ENCODE peak calls at places on chromosomes 7 and 10, in four cellular contexts. B, Y, G and Q are unnamed samples.

GRCh38 chr7:2530076-2530967 is 10.7 kb downstream of the LFNG start:
- DNase-seq in B (no peak), Y (peak; percentile 66), G (no peak), Q (peak; percentile 67)

GRCh38 chr7:154436560-154436959 is 384.4 kb downstream of the DPP6 start:
- DNase-seq in Y (no peak), B (no peak), G (no peak), Q (no peak)

GRCh38 chr10:110340821-110341220 is 36.1 kb upstream of the SMNDC1 start:
- DNase-seq in G (no peak), Y (no peak), B (peak; percentile 59), Q (no peak)

GRCh38 chr10:33136781-33137180 is 178.8 kb upstream of the ITGB1 start:
- DNase-seq in Y (no peak), B (peak; percentile 78), G (no peak), Q (no peak)

GRCh38 chr10:22712959-22713852 is 1.2 kb downstream of the PIP4K2A start:
- DNase-seq in Y (peak; percentile 33), G (peak; percentile 31), B (peak; percentile 33), Q (peak; percentile 30)

GRCh38 chr7:17697128-17697881 is 243.0 kb downstream of the SNX13 start:
- DNase-seq in B (no peak), G (no peak), Y (no peak), Q (no peak)

GRCh38 chr7:55536619-55537457 is 35.5 kb downstream of the VOPP1 start:
- DNase-seq in Y (no peak), G (no peak), B (no peak), Q (no peak)

GRCh38 chr7:137109966-137110930 is 233.3 kb downstream of the PTN start:
- DNase-seq in B (peak; percentile 68), G (peak; percentile 26), Y (no peak), Q (no peak)

GRCh38 chr10:45675388-45675787 is 2.8 kb upstream of the ZFAND4 start:
- DNase-seq in B (no peak), G (no peak), Y (no peak), Q (no peak)

GRCh38 chr10:44278669-44279337 is 106.1 kb downstream of the CXCL12 start:
- DNase-seq in G (no peak), B (peak; percentile 45), Y (no peak), Q (no peak)

GRCh38 chr10:99658622-99659030 is 683 bp upstream of the ENTPD7 start:
- DNase-seq in Y (peak; percentile 36), B (peak; percentile 55), G (peak; percentile 50), Q (peak; percentile 76)

GRCh38 chr7:157487046-157487770 is 150.4 kb downstream of the DNAJB6 start:
- DNase-seq in Y (no peak), B (no peak), G (no peak), Q (no peak)

GRCh38 chr7:46015107-46015868 is 94.2 kb upstream of the IGFBP3 start:
- DNase-seq in B (peak; percentile 26), Y (no peak), G (peak; percentile 72), Q (peak; percentile 50)

GRCh38 chr7:128056901-128057300 is 25.7 kb upstream of the LRRC4 start:
- DNase-seq in B (peak; percentile 87), G (peak; percentile 93), Y (no peak), Q (no peak)

GRCh38 chr10:106942035-106942662 is 222.4 kb downstream of the SORCS1 start:
- DNase-seq in G (no peak), Y (no peak), B (no peak), Q (no peak)

GRCh38 chr10:103917326-103918052 is 495 bp downstream of the STN1 start:
- DNase-seq in B (peak; percentile 46), Y (peak; percentile 61), G (no peak), Q (peak; percentile 71)

GRCh38 chr10:64086083-64086772 is 565.0 kb downstream of the REEP3 start:
- DNase-seq in G (no peak), Y (no peak), B (no peak), Q (no peak)

GRCh38 chr7:16089801-16090200 is 331.5 kb downstream of the CRPPA start:
- DNase-seq in B (no peak), Y (no peak), G (no peak), Q (no peak)

GRCh38 chr10:33273295-33274002 is 61.0 kb downstream of the NRP1 start:
- DNase-seq in Y (peak; percentile 95), B (peak; percentile 96), G (peak; percentile 99), Q (peak; percentile 69)

GRCh38 chr7:132469264-132469663 is 107.0 kb downstream of the PLXNA4 start:
- DNase-seq in G (no peak), B (no peak), Y (no peak), Q (no peak)

GRCh38 chr7:29587195-29587808 is 23.7 kb downstream of the PRR15 start:
- DNase-seq in Y (no peak), B (no peak), G (no peak), Q (no peak)

GRCh38 chr10:14394179-14394578 is 63.5 kb upstream of the FRMD4A start:
- DNase-seq in Y (no peak), B (no peak), G (no peak), Q (no peak)

GRCh38 chr10:91683976-91684375 is 51.1 kb upstream of the PPP1R3C start:
- DNase-seq in B (peak; percentile 96), G (peak; percentile 37), Y (no peak), Q (no peak)

GRCh38 chr7:157538321-157538720 is 201.5 kb downstream of the DNAJB6 start:
- DNase-seq in B (no peak), Y (no peak), G (no peak), Q (no peak)

GRCh38 chr7:21140622-21141021 is 287.3 kb upstream of the SP4 start:
- DNase-seq in G (no peak), B (no peak), Y (no peak), Q (peak; percentile 38)

GRCh38 chr10:106612381-106612780 is 552.1 kb downstream of the SORCS1 start:
- DNase-seq in B (no peak), G (no peak), Y (no peak), Q (no peak)

GRCh38 chr10:62543981-62544380 is 169.8 kb downstream of the ZNF365 start:
- DNase-seq in Y (no peak), G (no peak), B (no peak), Q (no peak)

GRCh38 chr10:17744395-17744841 is 7.6 kb upstream of the TMEM236 start:
- DNase-seq in Y (no peak), G (peak; percentile 50), B (no peak), Q (no peak)

GRCh38 chr10:66782776-66783175 is 143.1 kb upstream of the LRRTM3 start:
- DNase-seq in Y (no peak), G (no peak), B (peak; percentile 25), Q (no peak)

GRCh38 chr7:11895352-11895751 is 63.4 kb upstream of the THSD7A start:
- DNase-seq in G (no peak), Y (no peak), B (no peak), Q (no peak)

GRCh38 chr7:106177738-106178592 is 65.9 kb upstream of the SYPL1 start:
- DNase-seq in Y (no peak), G (no peak), B (no peak), Q (no peak)

GRCh38 chr7:142535123-142535779 is 214.0 kb upstream of the PRSS1 start:
- DNase-seq in Y (peak; percentile 66), B (peak; percentile 92), G (peak; percentile 88), Q (peak; percentile 55)

GRCh38 chr10:7350541-7351195 is 60.2 kb downstream of the SFMBT2 start:
- DNase-seq in Y (no peak), B (no peak), G (no peak), Q (no peak)

DNA sequence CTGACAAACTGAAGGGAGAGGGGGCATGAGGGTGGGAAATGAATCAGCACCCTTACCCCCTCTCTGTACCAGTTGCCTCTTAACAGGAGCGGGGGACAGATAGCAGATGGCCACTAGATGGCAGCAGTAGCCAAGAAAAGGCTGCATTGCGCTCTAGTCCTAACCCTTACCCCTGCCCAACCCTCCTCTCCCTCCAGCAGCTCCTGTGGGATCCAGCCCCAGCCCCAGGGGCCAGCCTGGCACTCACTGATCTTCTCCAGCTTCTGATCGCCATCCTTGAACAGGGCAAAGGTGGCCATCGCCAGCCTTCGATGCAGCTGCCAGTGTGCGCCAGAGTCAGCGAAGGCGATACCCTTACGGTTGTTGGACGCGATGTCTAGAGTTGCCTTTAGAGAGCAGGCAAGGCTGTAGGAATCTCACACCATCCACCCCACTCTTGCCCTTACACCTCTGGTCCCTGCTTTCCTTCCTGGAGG is 2.2 kb downstream of the CYP17A1 start:
- DNase-seq in B (peak; percentile 71), Y (peak; percentile 80), G (peak; percentile 85), Q (peak; percentile 80)
- TF ChIP-seq CTCF in B (peak; percentile 90), Y (peak; percentile 66), G (peak; percentile 80), Q (peak; percentile 79)

DNA sequence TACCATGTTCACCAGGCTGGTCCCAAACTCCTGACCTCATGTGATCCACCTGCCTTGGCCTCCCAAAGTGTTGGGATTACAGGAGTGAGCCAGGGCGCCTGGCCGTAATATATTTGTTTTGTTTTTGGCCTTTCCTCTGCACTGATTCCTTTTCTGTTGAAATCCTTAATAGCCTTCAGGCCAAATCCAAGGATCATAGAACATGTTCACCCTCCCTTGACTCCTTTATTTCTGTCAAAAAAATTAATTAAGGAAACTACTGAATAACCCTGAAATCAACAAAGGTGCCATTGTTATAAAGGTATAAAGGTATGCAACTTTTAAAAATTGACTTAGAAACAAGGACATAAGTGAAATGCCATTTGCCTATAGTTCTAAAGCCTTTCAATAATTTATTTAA is 15.5 kb upstream of the RALA start:
- DNase-seq in Y (no peak), G (no peak), B (no peak), Q (no peak)
- H3K4me3 ChIP-seq in Y (no peak overlapping the region), G (no peak overlapping the region), B (no peak overlapping the region), Q (no peak overlapping the region)

DNA sequence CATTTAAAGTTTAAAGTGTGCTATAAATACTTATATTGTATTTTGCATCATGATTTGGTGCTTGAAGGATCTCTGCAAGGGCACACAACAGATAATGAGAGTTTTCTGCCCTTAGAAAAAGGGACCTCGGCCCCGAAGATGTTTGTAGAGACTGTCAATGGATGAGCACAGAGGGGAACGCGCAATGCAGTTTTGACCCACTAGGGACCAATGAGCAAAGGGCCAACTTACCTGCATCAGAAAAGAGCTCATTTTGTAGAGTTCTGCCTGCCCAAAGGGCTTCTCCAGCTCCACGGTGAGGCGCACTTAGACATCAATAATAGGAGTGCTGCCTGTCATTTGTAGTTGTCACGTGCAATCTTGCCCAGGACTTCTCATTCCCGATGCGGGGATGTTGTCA is 91.1 kb downstream of the BUB3 start:
- DNase-seq in B (no peak), G (no peak), Y (no peak), Q (no peak)
- TF ChIP-seq CTCF in B (no peak), G (no peak), Y (no peak), Q (no peak)

GRCh38 chr10:73774637-73775036 is 7.2 kb upstream of the CHCHD1 start:
- DNase-seq in Y (no peak), B (peak; percentile 24), G (peak; percentile 56), Q (no peak)
- H3K4me3 ChIP-seq in Y (no peak overlapping the region), B (peak overlapping the region; percentile 72), G (peak overlapping the region; percentile 77), Q (peak overlapping the region; percentile 85)

GRCh38 chr10:75350791-75351190 is 50.8 kb downstream of the ZNF503 start:
- DNase-seq in Y (no peak), B (peak; percentile 80), G (peak; percentile 31), Q (no peak)
- TF ChIP-seq CTCF in Y (no peak), B (peak; percentile 18), G (peak; percentile 6), Q (no peak)

GRCh38 chr7:35253182-35253679 is 669 bp downstream of the TBX20 start:
- DNase-seq in G (peak; percentile 29), Y (no peak), B (no peak), Q (no peak)
- H3K4me3 ChIP-seq in G (peak overlapping the region; percentile 86), Y (no peak overlapping the region), B (no peak overlapping the region), Q (peak overlapping the region; percentile 41)

GRCh38 chr10:82150123-82150900 is 275.3 kb downstream of the NRG3 start:
- DNase-seq in B (no peak), Y (peak; percentile 16), G (peak; percentile 27), Q (no peak)
- TF ChIP-seq CTCF in B (no peak), Y (no peak), G (peak; percentile 23), Q (no peak)